ENCODE peak calls at places on chromosomes 11 and 22, in seven cellular contexts. One of them, this sample, is unnamed.

GRCh38 chr22:40247976-40248375 is 70.3 kb downstream of the TNRC6B start:
- DNase-seq in T-helper 9 cell: peak
- DNase-seq in stimulated activated CD8-positive, alpha-beta memory T cell treated with anti-CD3 and anti-CD28 coated beads, Interleukin-15, amount 100 ng/mL, for 1 hour: peak
- DNase-seq in mesendoderm: no peak
- DNase-seq in GM04503: no peak
- DNase-seq in fibroblast of mammary gland: no peak
- DNase-seq in neural progenitor cell: no peak
- DNase-seq in this sample: peak

GRCh38 chr11:104918113-104918824 is 20.0 kb upstream of the CASP12 start:
- DNase-seq in stimulated activated CD8-positive, alpha-beta memory T cell treated with anti-CD3 and anti-CD28 coated beads, Interleukin-15, amount 100 ng/mL, for 1 hour: no peak
- DNase-seq in neural progenitor cell: no peak
- DNase-seq in mesendoderm: no peak
- DNase-seq in T-helper 9 cell: no peak
- DNase-seq in GM04503: peak
- DNase-seq in fibroblast of mammary gland: peak
- DNase-seq in this sample: no peak

GRCh38 chr11:61963282-61964057 is 4.0 kb downstream of the FTH1 start:
- DNase-seq in mesendoderm: no peak
- DNase-seq in stimulated activated CD8-positive, alpha-beta memory T cell treated with anti-CD3 and anti-CD28 coated beads, Interleukin-15, amount 100 ng/mL, for 1 hour: no peak
- DNase-seq in neural progenitor cell: no peak
- DNase-seq in fibroblast of mammary gland: peak
- DNase-seq in T-helper 9 cell: no peak
- DNase-seq in GM04503: no peak
- DNase-seq in this sample: no peak

GRCh38 chr22:49972163-49973017 is 11.8 kb downstream of the PIM3 start:
- DNase-seq in mesendoderm: no peak
- DNase-seq in fibroblast of mammary gland: no peak
- DNase-seq in neural progenitor cell: no peak
- DNase-seq in T-helper 9 cell: no peak
- DNase-seq in stimulated activated CD8-positive, alpha-beta memory T cell treated with anti-CD3 and anti-CD28 coated beads, Interleukin-15, amount 100 ng/mL, for 1 hour: no peak
- DNase-seq in GM04503: no peak
- DNase-seq in this sample: peak

GRCh38 chr22:25546751-25547150 is 17.7 kb upstream of the GRK3 start:
- DNase-seq in stimulated activated CD8-positive, alpha-beta memory T cell treated with anti-CD3 and anti-CD28 coated beads, Interleukin-15, amount 100 ng/mL, for 1 hour: no peak
- DNase-seq in GM04503: no peak
- DNase-seq in fibroblast of mammary gland: peak
- DNase-seq in T-helper 9 cell: no peak
- DNase-seq in neural progenitor cell: no peak
- DNase-seq in mesendoderm: peak
- DNase-seq in this sample: no peak

GRCh38 chr11:64337538-64338249 is 2.3 kb upstream of the CCDC88B start:
- DNase-seq in neural progenitor cell: no peak
- DNase-seq in mesendoderm: no peak
- DNase-seq in T-helper 9 cell: no peak
- DNase-seq in stimulated activated CD8-positive, alpha-beta memory T cell treated with anti-CD3 and anti-CD28 coated beads, Interleukin-15, amount 100 ng/mL, for 1 hour: no peak
- DNase-seq in fibroblast of mammary gland: peak
- DNase-seq in GM04503: no peak
- DNase-seq in this sample: no peak

GRCh38 chr11:74681686-74682651 is 49.3 kb downstream of the CHRDL2 start:
- DNase-seq in stimulated activated CD8-positive, alpha-beta memory T cell treated with anti-CD3 and anti-CD28 coated beads, Interleukin-15, amount 100 ng/mL, for 1 hour: no peak
- DNase-seq in fibroblast of mammary gland: no peak
- DNase-seq in mesendoderm: no peak
- DNase-seq in GM04503: no peak
- DNase-seq in neural progenitor cell: no peak
- DNase-seq in T-helper 9 cell: no peak
- DNase-seq in this sample: no peak

GRCh38 chr22:37764622-37765021 is 43.1 kb upstream of the GCAT start:
- DNase-seq in mesendoderm: no peak
- DNase-seq in GM04503: no peak
- DNase-seq in fibroblast of mammary gland: no peak
- DNase-seq in neural progenitor cell: no peak
- DNase-seq in T-helper 9 cell: no peak
- DNase-seq in stimulated activated CD8-positive, alpha-beta memory T cell treated with anti-CD3 and anti-CD28 coated beads, Interleukin-15, amount 100 ng/mL, for 1 hour: no peak
- DNase-seq in this sample: no peak

GRCh38 chr11:2507945-2508749 is 63.3 kb downstream of the KCNQ1 start:
- DNase-seq in fibroblast of mammary gland: no peak
- DNase-seq in neural progenitor cell: no peak
- DNase-seq in mesendoderm: no peak
- DNase-seq in GM04503: no peak
- DNase-seq in stimulated activated CD8-positive, alpha-beta memory T cell treated with anti-CD3 and anti-CD28 coated beads, Interleukin-15, amount 100 ng/mL, for 1 hour: no peak
- DNase-seq in T-helper 9 cell: no peak
- DNase-seq in this sample: no peak

GRCh38 chr11:126406368-126406767 is 50.9 kb downstream of the ST3GAL4 start:
- DNase-seq in GM04503: no peak
- DNase-seq in stimulated activated CD8-positive, alpha-beta memory T cell treated with anti-CD3 and anti-CD28 coated beads, Interleukin-15, amount 100 ng/mL, for 1 hour: no peak
- DNase-seq in fibroblast of mammary gland: no peak
- DNase-seq in neural progenitor cell: no peak
- DNase-seq in T-helper 9 cell: no peak
- DNase-seq in mesendoderm: no peak
- DNase-seq in this sample: no peak

GRCh38 chr11:107804219-107804618 is 54.4 kb downstream of the SLC35F2 start:
- DNase-seq in GM04503: no peak
- DNase-seq in stimulated activated CD8-positive, alpha-beta memory T cell treated with anti-CD3 and anti-CD28 coated beads, Interleukin-15, amount 100 ng/mL, for 1 hour: no peak
- DNase-seq in T-helper 9 cell: no peak
- DNase-seq in fibroblast of mammary gland: no peak
- DNase-seq in neural progenitor cell: no peak
- DNase-seq in mesendoderm: no peak
- DNase-seq in this sample: no peak

GRCh38 chr11:132644511-132644910 is 887.8 kb downstream of the OPCML start:
- DNase-seq in T-helper 9 cell: no peak
- DNase-seq in GM04503: no peak
- DNase-seq in stimulated activated CD8-positive, alpha-beta memory T cell treated with anti-CD3 and anti-CD28 coated beads, Interleukin-15, amount 100 ng/mL, for 1 hour: no peak
- DNase-seq in mesendoderm: no peak
- DNase-seq in neural progenitor cell: no peak
- DNase-seq in fibroblast of mammary gland: no peak
- DNase-seq in this sample: no peak

GRCh38 chr11:20821046-20821445 is 151.7 kb downstream of the NELL1 start:
- DNase-seq in fibroblast of mammary gland: no peak
- DNase-seq in neural progenitor cell: no peak
- DNase-seq in stimulated activated CD8-positive, alpha-beta memory T cell treated with anti-CD3 and anti-CD28 coated beads, Interleukin-15, amount 100 ng/mL, for 1 hour: no peak
- DNase-seq in mesendoderm: no peak
- DNase-seq in GM04503: no peak
- DNase-seq in T-helper 9 cell: no peak
- DNase-seq in this sample: no peak

GRCh38 chr11:75194147-75194546 is 43.2 kb downstream of the SLCO2B1 start:
- DNase-seq in stimulated activated CD8-positive, alpha-beta memory T cell treated with anti-CD3 and anti-CD28 coated beads, Interleukin-15, amount 100 ng/mL, for 1 hour: no peak
- DNase-seq in T-helper 9 cell: no peak
- DNase-seq in neural progenitor cell: no peak
- DNase-seq in mesendoderm: no peak
- DNase-seq in GM04503: no peak
- DNase-seq in fibroblast of mammary gland: no peak
- DNase-seq in this sample: no peak

GRCh38 chr11:95066721-95067041 is at the start of gene SRSF8:
- DNase-seq in fibroblast of mammary gland: no peak
- DNase-seq in stimulated activated CD8-positive, alpha-beta memory T cell treated with anti-CD3 and anti-CD28 coated beads, Interleukin-15, amount 100 ng/mL, for 1 hour: no peak
- DNase-seq in T-helper 9 cell: no peak
- DNase-seq in mesendoderm: no peak
- DNase-seq in GM04503: no peak
- DNase-seq in neural progenitor cell: no peak
- DNase-seq in this sample: no peak

GRCh38 chr11:95245038-95245437 is 14.0 kb upstream of the SESN3 start:
- DNase-seq in stimulated activated CD8-positive, alpha-beta memory T cell treated with anti-CD3 and anti-CD28 coated beads, Interleukin-15, amount 100 ng/mL, for 1 hour: no peak
- DNase-seq in T-helper 9 cell: no peak
- DNase-seq in fibroblast of mammary gland: peak
- DNase-seq in mesendoderm: peak
- DNase-seq in neural progenitor cell: peak
- DNase-seq in GM04503: no peak
- DNase-seq in this sample: peak

GRCh38 chr11:109849946-109850345 is 243.2 kb upstream of the ZC3H12C start:
- DNase-seq in stimulated activated CD8-positive, alpha-beta memory T cell treated with anti-CD3 and anti-CD28 coated beads, Interleukin-15, amount 100 ng/mL, for 1 hour: no peak
- DNase-seq in neural progenitor cell: peak
- DNase-seq in T-helper 9 cell: no peak
- DNase-seq in fibroblast of mammary gland: no peak
- DNase-seq in mesendoderm: no peak
- DNase-seq in GM04503: no peak
- DNase-seq in this sample: no peak

GRCh38 chr22:44304354-44304753 is 8.4 kb downstream of the SHISAL1 start:
- DNase-seq in stimulated activated CD8-positive, alpha-beta memory T cell treated with anti-CD3 and anti-CD28 coated beads, Interleukin-15, amount 100 ng/mL, for 1 hour: no peak
- DNase-seq in GM04503: peak
- DNase-seq in T-helper 9 cell: no peak
- DNase-seq in fibroblast of mammary gland: peak
- DNase-seq in neural progenitor cell: peak
- DNase-seq in mesendoderm: no peak
- DNase-seq in this sample: peak

GRCh38 chr22:43201486-43202219 is 14.7 kb upstream of the TTLL12 start:
- DNase-seq in T-helper 9 cell: no peak
- DNase-seq in mesendoderm: no peak
- DNase-seq in GM04503: no peak
- DNase-seq in stimulated activated CD8-positive, alpha-beta memory T cell treated with anti-CD3 and anti-CD28 coated beads, Interleukin-15, amount 100 ng/mL, for 1 hour: no peak
- DNase-seq in fibroblast of mammary gland: no peak
- DNase-seq in neural progenitor cell: no peak
- DNase-seq in this sample: no peak

GRCh38 chr22:33247758-33248157 is 189.6 kb upstream of the SYN3 start:
- DNase-seq in mesendoderm: no peak
- DNase-seq in stimulated activated CD8-positive, alpha-beta memory T cell treated with anti-CD3 and anti-CD28 coated beads, Interleukin-15, amount 100 ng/mL, for 1 hour: no peak
- DNase-seq in T-helper 9 cell: no peak
- DNase-seq in fibroblast of mammary gland: peak
- DNase-seq in GM04503: no peak
- DNase-seq in neural progenitor cell: no peak
- DNase-seq in this sample: no peak

GRCh38 chr11:107849791-107850190 is 8.8 kb downstream of the SLC35F2 start:
- DNase-seq in neural progenitor cell: no peak
- DNase-seq in GM04503: no peak
- DNase-seq in mesendoderm: no peak
- DNase-seq in T-helper 9 cell: no peak
- DNase-seq in stimulated activated CD8-positive, alpha-beta memory T cell treated with anti-CD3 and anti-CD28 coated beads, Interleukin-15, amount 100 ng/mL, for 1 hour: no peak
- DNase-seq in fibroblast of mammary gland: no peak
- DNase-seq in this sample: no peak

GRCh38 chr11:126159719-126160344 is 51.6 kb downstream of the RPUSD4 start:
- DNase-seq in GM04503: no peak
- DNase-seq in fibroblast of mammary gland: no peak
- DNase-seq in T-helper 9 cell: no peak
- DNase-seq in stimulated activated CD8-positive, alpha-beta memory T cell treated with anti-CD3 and anti-CD28 coated beads, Interleukin-15, amount 100 ng/mL, for 1 hour: no peak
- DNase-seq in mesendoderm: peak
- DNase-seq in neural progenitor cell: peak
- DNase-seq in this sample: no peak

GRCh38 chr11:31060880-31061279 is 308.7 kb downstream of the DCDC1 start:
- DNase-seq in T-helper 9 cell: no peak
- DNase-seq in mesendoderm: no peak
- DNase-seq in GM04503: no peak
- DNase-seq in fibroblast of mammary gland: peak
- DNase-seq in stimulated activated CD8-positive, alpha-beta memory T cell treated with anti-CD3 and anti-CD28 coated beads, Interleukin-15, amount 100 ng/mL, for 1 hour: no peak
- DNase-seq in neural progenitor cell: peak
- DNase-seq in this sample: no peak

GRCh38 chr11:9203715-9204311 is 61.3 kb downstream of the DENND5A start:
- DNase-seq in T-helper 9 cell: no peak
- DNase-seq in stimulated activated CD8-positive, alpha-beta memory T cell treated with anti-CD3 and anti-CD28 coated beads, Interleukin-15, amount 100 ng/mL, for 1 hour: no peak
- DNase-seq in mesendoderm: peak
- DNase-seq in fibroblast of mammary gland: no peak
- DNase-seq in neural progenitor cell: peak
- DNase-seq in GM04503: no peak
- DNase-seq in this sample: peak

GRCh38 chr11:65430406-65431217 is 8.0 kb downstream of the NEAT1 start:
- DNase-seq in mesendoderm: no peak
- DNase-seq in GM04503: peak
- DNase-seq in stimulated activated CD8-positive, alpha-beta memory T cell treated with anti-CD3 and anti-CD28 coated beads, Interleukin-15, amount 100 ng/mL, for 1 hour: no peak
- DNase-seq in fibroblast of mammary gland: peak
- DNase-seq in T-helper 9 cell: no peak
- DNase-seq in neural progenitor cell: no peak
- DNase-seq in this sample: peak

GRCh38 chr11:119764108-119764874 is 35.3 kb upstream of the NECTIN1 start:
- DNase-seq in stimulated activated CD8-positive, alpha-beta memory T cell treated with anti-CD3 and anti-CD28 coated beads, Interleukin-15, amount 100 ng/mL, for 1 hour: no peak
- DNase-seq in mesendoderm: peak
- DNase-seq in T-helper 9 cell: no peak
- DNase-seq in neural progenitor cell: peak
- DNase-seq in GM04503: peak
- DNase-seq in fibroblast of mammary gland: peak
- DNase-seq in this sample: no peak

GRCh38 chr11:80595011-80595410 is 1154.2 kb upstream of the TENM4 start:
- DNase-seq in mesendoderm: peak
- DNase-seq in stimulated activated CD8-positive, alpha-beta memory T cell treated with anti-CD3 and anti-CD28 coated beads, Interleukin-15, amount 100 ng/mL, for 1 hour: no peak
- DNase-seq in fibroblast of mammary gland: peak
- DNase-seq in neural progenitor cell: no peak
- DNase-seq in T-helper 9 cell: no peak
- DNase-seq in GM04503: no peak
- DNase-seq in this sample: no peak

GRCh38 chr22:37233751-37234631 is 10.1 kb downstream of the RAC2 start:
- DNase-seq in GM04503: no peak
- DNase-seq in T-helper 9 cell: no peak
- DNase-seq in stimulated activated CD8-positive, alpha-beta memory T cell treated with anti-CD3 and anti-CD28 coated beads, Interleukin-15, amount 100 ng/mL, for 1 hour: no peak
- DNase-seq in mesendoderm: no peak
- DNase-seq in neural progenitor cell: no peak
- DNase-seq in fibroblast of mammary gland: no peak
- DNase-seq in this sample: peak

GRCh38 chr11:69119170-69119569 is 36.6 kb upstream of the SMIM38 start:
- DNase-seq in T-helper 9 cell: no peak
- DNase-seq in neural progenitor cell: no peak
- DNase-seq in GM04503: no peak
- DNase-seq in mesendoderm: peak
- DNase-seq in stimulated activated CD8-positive, alpha-beta memory T cell treated with anti-CD3 and anti-CD28 coated beads, Interleukin-15, amount 100 ng/mL, for 1 hour: no peak
- DNase-seq in fibroblast of mammary gland: no peak
- DNase-seq in this sample: no peak

GRCh38 chr11:27237641-27238040 is 125.4 kb downstream of the CCDC34 start:
- DNase-seq in fibroblast of mammary gland: no peak
- DNase-seq in T-helper 9 cell: no peak
- DNase-seq in stimulated activated CD8-positive, alpha-beta memory T cell treated with anti-CD3 and anti-CD28 coated beads, Interleukin-15, amount 100 ng/mL, for 1 hour: no peak
- DNase-seq in neural progenitor cell: no peak
- DNase-seq in GM04503: no peak
- DNase-seq in mesendoderm: peak
- DNase-seq in this sample: no peak

GRCh38 chr11:10581481-10582019 is 13.1 kb upstream of the LYVE1 start:
- DNase-seq in GM04503: no peak
- DNase-seq in T-helper 9 cell: no peak
- DNase-seq in fibroblast of mammary gland: peak
- DNase-seq in mesendoderm: no peak
- DNase-seq in stimulated activated CD8-positive, alpha-beta memory T cell treated with anti-CD3 and anti-CD28 coated beads, Interleukin-15, amount 100 ng/mL, for 1 hour: no peak
- DNase-seq in neural progenitor cell: no peak
- DNase-seq in this sample: no peak

GRCh38 chr11:59706518-59707285 is 6.9 kb downstream of the OR10V1 start:
- DNase-seq in neural progenitor cell: no peak
- DNase-seq in GM04503: peak
- DNase-seq in T-helper 9 cell: no peak
- DNase-seq in mesendoderm: no peak
- DNase-seq in fibroblast of mammary gland: peak
- DNase-seq in stimulated activated CD8-positive, alpha-beta memory T cell treated with anti-CD3 and anti-CD28 coated beads, Interleukin-15, amount 100 ng/mL, for 1 hour: no peak
- DNase-seq in this sample: no peak

GRCh38 chr22:44683237-44683636 is 18.8 kb upstream of the PRR5 start:
- DNase-seq in neural progenitor cell: no peak
- DNase-seq in stimulated activated CD8-positive, alpha-beta memory T cell treated with anti-CD3 and anti-CD28 coated beads, Interleukin-15, amount 100 ng/mL, for 1 hour: no peak
- DNase-seq in GM04503: no peak
- DNase-seq in mesendoderm: no peak
- DNase-seq in fibroblast of mammary gland: no peak
- DNase-seq in T-helper 9 cell: no peak
- DNase-seq in this sample: peak

GRCh38 chr11:105344938-105345337 is 205.4 kb upstream of the CARD18 start:
- DNase-seq in stimulated activated CD8-positive, alpha-beta memory T cell treated with anti-CD3 and anti-CD28 coated beads, Interleukin-15, amount 100 ng/mL, for 1 hour: no peak
- DNase-seq in neural progenitor cell: no peak
- DNase-seq in T-helper 9 cell: no peak
- DNase-seq in fibroblast of mammary gland: no peak
- DNase-seq in GM04503: no peak
- DNase-seq in mesendoderm: no peak
- DNase-seq in this sample: no peak

This sample was measured in activated CD8-positive, alpha-beta T cell treated with anti-CD3 and anti-CD28 coated beads for 36 hours.